ENCODE peak calls at places on chromosomes 7 and 10, in seven cellular contexts. E, F, L, T, I, M and Y are unnamed samples.

GRCh38 chr10:22503315-22504090 is 158.2 kb downstream of the SPAG6 start:
- DNase-seq in E (peak; percentile 25), F (no peak), I (no peak), M (no peak), L (no peak), T (peak; percentile 46), Y (no peak)

GRCh38 chr7:150448789-150449147 is 1.7 kb upstream of the GIMAP8 start:
- DNase-seq in E (peak; percentile 78), M (peak; percentile 82), L (peak; percentile 65), F (peak; percentile 73), T (peak; percentile 48), I (peak; percentile 62), Y (peak; percentile 68)

GRCh38 chr7:157009170-157009777 is 1.2 kb downstream of the MNX1 start:
- DNase-seq in I (no peak), E (no peak), M (no peak), F (peak; percentile 79), L (no peak), T (peak; percentile 80), Y (peak; percentile 54)

GRCh38 chr10:26890956-26891355 is 30.2 kb upstream of the ABI1 start:
- DNase-seq in F (peak; percentile 42), I (no peak), E (no peak), M (no peak), L (peak; percentile 59), T (peak; percentile 35), Y (peak; percentile 67)

GRCh38 chr7:137342340-137342739 is 1.2 kb downstream of the PTN start:
- DNase-seq in L (no peak), M (no peak), I (no peak), T (no peak), E (no peak), F (no peak), Y (no peak)

GRCh38 chr10:56633876-56634452 is 272.9 kb upstream of the ZWINT start:
- DNase-seq in F (peak; percentile 6), T (no peak), L (peak; percentile 98), E (no peak), I (no peak), M (no peak), Y (peak; percentile 82)

GRCh38 chr7:31336202-31337035 is 4.1 kb downstream of the NEUROD6 start:
- DNase-seq in T (no peak), M (no peak), F (no peak), E (no peak), L (no peak), I (no peak), Y (no peak)

GRCh38 chr10:123009105-123009805 is 449 bp downstream of the ACADSB start:
- DNase-seq in T (peak; percentile 14), M (peak; percentile 3), I (peak; percentile 24), E (no peak), L (peak; percentile 21), F (no peak), Y (peak; percentile 59)

GRCh38 chr7:157432957-157433576 is 96.3 kb downstream of the DNAJB6 start:
- DNase-seq in L (peak; percentile 38), M (peak; percentile 26), T (no peak), F (peak; percentile 85), E (peak; percentile 65), I (peak; percentile 6), Y (peak; percentile 58)

GRCh38 chr7:65268782-65269149 is 104.9 kb upstream of the ZNF92 start:
- DNase-seq in F (no peak), L (no peak), I (no peak), T (no peak), E (no peak), M (no peak), Y (no peak)

GRCh38 chr10:43380610-43381222 is 9.3 kb downstream of the FXYD4 start:
- DNase-seq in I (no peak), L (peak; percentile 65), F (no peak), E (no peak), T (no peak), M (no peak), Y (no peak)

GRCh38 chr7:44052771-44053365 is 8.4 kb downstream of the DBNL start:
- DNase-seq in I (peak; percentile 13), F (no peak), L (no peak), M (no peak), E (no peak), T (no peak), Y (no peak)

GRCh38 chr7:94453898-94454297 is 55.7 kb upstream of the CASD1 start:
- DNase-seq in T (no peak), F (no peak), L (no peak), M (no peak), I (no peak), E (no peak), Y (no peak)

GRCh38 chr10:62352356-62352963 is 21.7 kb upstream of the ZNF365 start:
- DNase-seq in T (no peak), M (no peak), L (no peak), F (no peak), E (no peak), I (no peak), Y (no peak)

GRCh38 chr7:119175916-119176627 is 951.6 kb downstream of the ANKRD7 start:
- DNase-seq in T (peak; percentile 50), L (peak; percentile 69), E (peak; percentile 17), F (peak; percentile 66), I (no peak), M (no peak), Y (peak; percentile 78)

GRCh38 chr7:32941181-32941995 is 15.9 kb upstream of the FKBP9 start:
- DNase-seq in M (no peak), F (no peak), T (peak; percentile 13), I (no peak), L (no peak), E (no peak), Y (peak; percentile 22)

GRCh38 chr10:127649642-127650041 is 87.3 kb upstream of the FOXI2 start:
- DNase-seq in I (no peak), F (no peak), M (no peak), T (peak; percentile 1), L (peak; percentile 11), E (peak; percentile 1), Y (peak; percentile 6)

GRCh38 chr10:116817780-116818343 is 31.4 kb upstream of the ENO4 start:
- DNase-seq in F (no peak), L (no peak), T (no peak), E (no peak), I (no peak), M (no peak), Y (no peak)

GRCh38 chr7:37592366-37592765 is 91.2 kb upstream of the GPR141 start:
- DNase-seq in F (no peak), L (no peak), M (no peak), E (no peak), T (no peak), I (no peak), Y (no peak)

GRCh38 chr10:124543971-124544370 is 82.3 kb downstream of the LHPP start:
- DNase-seq in M (no peak), L (no peak), F (no peak), I (no peak), T (no peak), E (no peak), Y (no peak)

GRCh38 chr7:128835790-128836641 is 5.8 kb downstream of the FLNC start:
- DNase-seq in E (no peak), I (peak; percentile 34), M (no peak), F (no peak), T (no peak), L (no peak), Y (no peak)

GRCh38 chr7:116316838-116317612 is 106.7 kb downstream of the TES start:
- DNase-seq in E (peak; percentile 19), F (no peak), I (peak; percentile 26), M (peak; percentile 0), L (no peak), T (peak; percentile 86), Y (no peak)

GRCh38 chr10:31149835-31150512 is 118.3 kb upstream of the ZNF438 start:
- DNase-seq in M (no peak), E (no peak), L (no peak), I (no peak), T (peak; percentile 28), F (no peak), Y (no peak)

GRCh38 chr10:130801784-130802183 is 509.7 kb downstream of the TCERG1L start:
- DNase-seq in L (no peak), I (no peak), E (no peak), M (no peak), T (no peak), F (no peak), Y (no peak)

GRCh38 chr10:88921194-88921593 is 31.4 kb downstream of the ACTA2 start:
- DNase-seq in T (no peak), M (no peak), F (peak; percentile 3), I (no peak), L (no peak), E (no peak), Y (peak; percentile 31)

GRCh38 chr10:42850931-42851330 is 68.3 kb downstream of the BMS1 start:
- DNase-seq in I (no peak), T (no peak), E (no peak), M (no peak), F (no peak), L (no peak), Y (no peak)

GRCh38 chr7:149686001-149686400 is 87.4 kb downstream of the ZNF467 start:
- DNase-seq in I (no peak), F (no peak), M (no peak), E (no peak), T (no peak), L (no peak), Y (no peak)